ENCODE peak calls at places on chromosome 3, in five cellular contexts. V, W, F, E and L are unnamed samples.

GRCh38 chr3:46143951-46144473 is 64.1 kb downstream of the CCR1 start:
- DNase-seq in V (no peak), W (no peak), F (no peak), E (no peak), L (no peak)

GRCh38 chr3:59263152-59263551 is 213.3 kb upstream of the CFAP20DC start:
- DNase-seq in V (no peak), W (no peak), F (no peak), E (no peak), L (no peak)

GRCh38 chr3:114104414-114104813 is 47.9 kb downstream of the QTRT2 start:
- DNase-seq in V (no peak), W (no peak), F (peak), E (no peak), L (no peak)

GRCh38 chr3:38496131-38496910 is at the start of gene EXOG:
- DNase-seq in V (peak), W (peak), F (peak), E (peak), L (peak)

GRCh38 chr3:32913790-32914446 is 37.5 kb upstream of the CCR4 start:
- DNase-seq in V (no peak), W (no peak), F (no peak), E (no peak), L (no peak)

GRCh38 chr3:24263069-24263668 is 231.5 kb downstream of the THRB start:
- DNase-seq in V (no peak), W (no peak), F (no peak), E (no peak), L (no peak)

GRCh38 chr3:143751643-143752178 is 96.6 kb downstream of the SLC9A9 start:
- DNase-seq in V (no peak), W (no peak), F (no peak), E (peak), L (no peak)

GRCh38 chr3:28134198-28134597 is 107.2 kb upstream of the CMC1 start:
- DNase-seq in V (no peak), W (no peak), F (no peak), E (no peak), L (no peak)

GRCh38 chr3:167734498-167735232 is at the start of gene PDCD10:
- DNase-seq in V (peak), W (peak), F (peak), E (peak), L (peak)

GRCh38 chr3:33915796-33916589 is 117.6 kb downstream of the PDCD6IP start:
- DNase-seq in V (peak), W (peak), F (peak), E (no peak), L (peak)

GRCh38 chr3:63390831-63391230 is 112.7 kb downstream of the SYNPR start:
- DNase-seq in V (no peak), W (no peak), F (no peak), E (no peak), L (no peak)

GRCh38 chr3:153087595-153088566 is 74.1 kb upstream of the RAP2B start:
- DNase-seq in V (no peak), W (no peak), F (peak), E (no peak), L (no peak)

DNA sequence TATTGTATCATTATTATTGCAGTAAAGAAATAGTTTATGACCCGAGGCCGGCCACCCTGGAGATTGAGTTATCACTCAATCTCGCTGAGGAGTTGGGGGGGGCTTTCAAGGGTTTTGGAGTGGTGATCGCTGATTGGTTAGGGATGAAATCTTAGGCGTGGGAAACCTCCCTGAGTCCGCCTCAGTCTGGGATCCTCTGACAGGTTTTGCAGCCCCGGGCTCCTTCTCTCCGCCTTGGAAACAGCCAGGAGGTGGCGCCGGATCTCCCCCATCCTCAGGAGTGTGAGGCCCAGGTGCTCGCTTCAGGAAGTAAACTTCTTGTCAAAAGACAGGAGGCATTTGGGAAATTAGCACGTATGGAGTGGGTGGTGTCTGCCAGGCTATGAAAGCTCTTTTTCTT is 41.1 kb upstream of the SEC61A1 start:
- DNase-seq in V (peak), W (peak), F (peak), E (no peak), L (peak)
- TF ChIP-seq MXI1 in V (no peak), W (no peak), F (no peak), E (no peak), L (no peak)

GRCh38 chr3:126798521-126798920 is 94.5 kb downstream of the CHCHD6 start:
- DNase-seq in V (no peak), W (no peak), F (peak), E (no peak), L (no peak)

GRCh38 chr3:126797563-126797962 is 93.5 kb downstream of the CHCHD6 start:
- DNase-seq in V (no peak), W (no peak), F (no peak), E (no peak), L (no peak)

DNA sequence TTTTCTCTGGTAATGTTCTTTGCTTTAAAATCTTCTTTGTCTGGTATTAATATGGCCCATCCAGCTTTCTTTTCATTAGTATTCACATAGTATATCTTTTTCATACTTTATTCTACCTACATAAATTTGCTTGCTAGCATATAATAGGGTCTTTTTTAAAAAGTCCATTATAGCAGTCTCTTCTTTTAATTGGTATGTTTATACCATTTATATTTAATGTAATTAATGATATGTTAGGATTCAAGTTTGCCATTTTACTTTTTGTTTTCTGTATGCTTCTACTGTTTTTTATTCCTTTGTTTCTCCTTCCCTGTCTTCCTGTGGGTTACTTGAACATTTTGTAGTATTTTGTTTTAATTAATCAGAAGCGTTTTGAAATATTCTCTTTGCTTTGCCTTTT is 89.0 kb downstream of the CHCHD6 start:
- DNase-seq in V (no peak), W (no peak), F (no peak), E (no peak), L (no peak)
- TF ChIP-seq MXI1 in V (no peak), W (no peak), F (no peak), E (no peak), L (no peak)

GRCh38 chr3:104696470-104696869 is 670.2 kb upstream of the ALCAM start:
- DNase-seq in V (no peak), W (no peak), F (no peak), E (no peak), L (peak)
- TF ChIP-seq MXI1 in V (no peak), W (no peak), F (no peak), E (no peak), L (no peak)

GRCh38 chr3:139447486-139447885 is 28.8 kb downstream of the RBP2 start:
- DNase-seq in V (no peak), W (no peak), F (no peak), E (no peak), L (no peak)

GRCh38 chr3:139444446-139444845 is 31.9 kb downstream of the RBP2 start:
- DNase-seq in V (no peak), W (no peak), F (no peak), E (no peak), L (no peak)

GRCh38 chr3:139450155-139450554 is 26.2 kb downstream of the RBP2 start:
- DNase-seq in V (no peak), W (no peak), F (no peak), E (no peak), L (peak)

GRCh38 chr3:139448104-139448503 is 28.2 kb downstream of the RBP2 start:
- DNase-seq in V (no peak), W (no peak), F (no peak), E (no peak), L (no peak)
- TF ChIP-seq MXI1 in V (no peak), W (no peak), F (no peak), E (no peak), L (no peak)

DNA sequence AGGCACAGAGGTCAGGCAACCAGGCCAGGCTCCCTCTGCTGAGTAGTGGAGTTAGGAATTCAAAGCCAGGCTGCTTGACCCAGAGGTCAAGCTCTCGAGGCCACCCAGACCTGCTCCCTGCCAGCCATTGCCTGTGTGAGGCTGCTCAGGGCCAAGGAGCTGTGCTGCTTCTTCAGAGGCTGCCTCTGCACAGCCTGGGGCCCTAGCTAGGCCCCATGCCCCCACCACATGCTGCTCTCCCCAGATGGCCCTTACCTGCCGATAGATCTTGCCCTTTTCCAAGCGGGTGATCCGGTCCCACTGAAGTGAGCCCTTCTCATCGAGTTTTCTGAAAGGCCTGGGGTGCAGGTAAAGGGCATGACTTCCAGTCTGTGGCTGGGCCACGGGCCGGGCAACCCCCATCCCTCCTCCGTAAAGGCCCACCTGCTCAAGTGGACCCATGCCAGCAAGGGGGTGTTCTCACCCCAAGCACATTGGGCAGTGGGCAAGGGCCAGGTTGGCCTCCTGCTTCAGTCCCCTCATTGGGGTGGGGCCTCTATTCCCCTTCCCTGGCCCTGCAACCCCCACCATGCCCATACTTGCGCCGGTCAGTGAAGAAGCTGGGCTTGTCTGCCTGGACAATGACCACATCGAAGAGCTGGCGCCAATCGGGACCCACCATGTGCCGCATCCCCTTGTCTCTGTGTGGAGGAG is 6.5 kb downstream of the NT5DC2 start:
- DNase-seq in V (no peak), W (no peak), F (no peak), E (no peak), L (no peak)
- TF ChIP-seq MXI1 in V (no peak), W (no peak), F (no peak), E (no peak), L (no peak)